ENCODE peak calls at places on chromosome 14, in four cellular contexts. C is NCI-H69; L is naive thymus-derived CD8-positive, alpha-beta T cell; Z is central memory CD4-positive, alpha-beta T cell. M is an unnamed sample.

GRCh38 chr14:52077261-52077984 is 8.6 kb upstream of the NID2 start:
- DNase-seq in C (peak; percentile 11), L (no peak), Z (no peak), M (no peak)

GRCh38 chr14:22419620-22420019 is 169.4 kb downstream of the DAD1 start:
- DNase-seq in C (no peak), L (no peak), Z (no peak), M (no peak)

GRCh38 chr14:102088012-102088792 is 1.4 kb upstream of the HSP90AA1 start:
- DNase-seq in C (no peak), L (no peak), Z (peak; percentile 37), M (peak; percentile 63)

GRCh38 chr14:22190411-22191191 is 398.4 kb downstream of the DAD1 start:
- DNase-seq in C (no peak), L (no peak), Z (no peak), M (no peak)

GRCh38 chr14:65620195-65620594 is 207.7 kb downstream of the FUT8 start:
- DNase-seq in C (no peak), L (no peak), Z (no peak), M (no peak)

GRCh38 chr14:69773571-69774276 is 6.8 kb downstream of the SRSF5 start:
- DNase-seq in C (no peak), L (no peak), Z (peak; percentile 17), M (no peak)

GRCh38 chr14:24141030-24141880 is at the start of gene EMC9:
- DNase-seq in C (peak; percentile 100), L (peak; percentile 99), Z (peak; percentile 99), M (peak; percentile 97)

GRCh38 chr14:51616724-51617409 is 34.8 kb upstream of the FRMD6 start:
- DNase-seq in C (peak; percentile 70), L (no peak), Z (no peak), M (no peak)

GRCh38 chr14:95255487-95255886 is 64.2 kb downstream of the CLMN start:
- DNase-seq in C (peak; percentile 87), L (no peak), Z (no peak), M (no peak)

GRCh38 chr14:77822741-77823140 is 22.8 kb downstream of the ADCK1 start:
- DNase-seq in C (no peak), L (no peak), Z (no peak), M (no peak)

GRCh38 chr14:101595887-101596721 is 34.8 kb downstream of the DIO3 start:
- DNase-seq in C (peak; percentile 14), L (peak; percentile 50), Z (peak; percentile 26), M (peak; percentile 40)

GRCh38 chr14:68675233-68675577 is 117.7 kb downstream of the ZFP36L1 start:
- DNase-seq in C (no peak), L (no peak), Z (no peak), M (no peak)

GRCh38 chr14:98926151-98926550 is 345.8 kb downstream of the BCL11B start:
- DNase-seq in C (no peak), L (peak; percentile 52), Z (peak; percentile 44), M (no peak)

GRCh38 chr14:89466460-89466859 is 49.4 kb upstream of the FOXN3 start:
- DNase-seq in C (no peak), L (peak; percentile 38), Z (no peak), M (peak; percentile 44)

GRCh38 chr14:33646692-33647260 is 304.1 kb downstream of the EGLN3 start:
- DNase-seq in C (no peak), L (no peak), Z (no peak), M (no peak)

GRCh38 chr14:50794063-50794645 is 36.8 kb downstream of the NIN start:
- DNase-seq in C (no peak), L (no peak), Z (no peak), M (peak; percentile 36)

GRCh38 chr14:77314043-77314442 is 6.6 kb downstream of the POMT2 start:
- DNase-seq in C (no peak), L (no peak), Z (no peak), M (no peak)

GRCh38 chr14:101360045-101360931 is 201.0 kb upstream of the DIO3 start:
- DNase-seq in C (no peak), L (no peak), Z (no peak), M (no peak)

GRCh38 chr14:68408680-68409079 is 384.2 kb downstream of the ZFP36L1 start:
- DNase-seq in C (peak; percentile 6), L (no peak), Z (peak; percentile 18), M (no peak)

GRCh38 chr14:49598479-49599301 is at the start of gene LRR1:
- DNase-seq in C (peak; percentile 92), L (peak; percentile 81), Z (peak; percentile 86), M (peak; percentile 91)

GRCh38 chr14:103067231-103067954 is 10.0 kb upstream of the CDC42BPB start:
- DNase-seq in C (no peak), L (no peak), Z (no peak), M (no peak)

GRCh38 chr14:99757331-99758070 is 35.7 kb upstream of the EML1 start:
- DNase-seq in C (no peak), L (no peak), Z (no peak), M (no peak)

GRCh38 chr14:105447651-105448640 is 26.7 kb upstream of the CRIP2 start:
- DNase-seq in C (no peak), L (no peak), Z (no peak), M (no peak)

GRCh38 chr14:22977684-22978486 is 4.5 kb downstream of the AJUBA start:
- DNase-seq in C (no peak), L (no peak), Z (no peak), M (no peak)

GRCh38 chr14:73786942-73787759 is 64.5 kb upstream of the PTGR2 start:
- DNase-seq in C (peak; percentile 50), L (peak; percentile 43), Z (peak; percentile 64), M (peak; percentile 84)